ENCODE peak calls at places on chromosomes 1 and 21, in seven cellular contexts. N is mucosa of descending colon; Y is upper lobe of right lung; C is CD4-positive, CD25-positive, alpha-beta regulatory T cell; J is psoas muscle; Z is mammary epithelial cell; U is NT2/D1. M is an unnamed sample. For H3K9me3, the result is how much of the 10 kb centered on the place peaks cover.

GRCh38 chr1:208185801-208186201 is 58.4 kb downstream of the PLXNA2 start:
- DNase-seq in N (no peak), Y (no peak), C (no peak), J (no peak), Z (no peak), U (no peak), M (no peak)

GRCh38 chr21:38984982-38985422 is 179.3 kb downstream of the ETS2 start:
- DNase-seq in N (no peak), Y (no peak), C (no peak), J (no peak), Z (peak), U (no peak), M (no peak)

GRCh38 chr1:62343911-62344310 is 24.7 kb upstream of the KANK4 start:
- DNase-seq in N (no peak), Y (no peak), C (no peak), J (no peak), Z (no peak), U (no peak), M (no peak)

GRCh38 chr1:89627596-89627962 is 5.3 kb upstream of the LRRC8C start:
- DNase-seq in N (no peak), Y (no peak), C (no peak), J (no peak), Z (no peak), U (no peak), M (no peak)

GRCh38 chr1:110857964-110858948 is 14.7 kb upstream of the CD53 start:
- DNase-seq in N (no peak), Y (no peak), C (no peak), J (no peak), Z (peak), U (no peak), M (no peak)

GRCh38 chr1:37795340-37796110 is 1.9 kb downstream of the MANEAL start:
- DNase-seq in N (peak), Y (peak), C (no peak), J (peak), Z (peak), U (peak), M (peak)

GRCh38 chr1:204841798-204842197 is 28.9 kb upstream of the NFASC start:
- DNase-seq in N (peak), Y (no peak), C (no peak), J (no peak), Z (no peak), U (no peak), M (no peak)

GRCh38 chr1:43319766-43320165 is 17.9 kb upstream of the MPL start:
- DNase-seq in N (no peak), Y (no peak), C (no peak), J (no peak), Z (no peak), U (no peak), M (no peak)

GRCh38 chr1:183877321-183877720 is 72.4 kb downstream of the RGL1 start:
- DNase-seq in N (peak), Y (peak), C (no peak), J (peak), Z (no peak), U (no peak), M (no peak)

GRCh38 chr1:32494196-32494595 is 29.3 kb downstream of the ZBTB8B start:
- DNase-seq in N (no peak), Y (no peak), C (no peak), J (no peak), Z (peak), U (no peak), M (no peak)

GRCh38 chr21:45976666-45977335 is 4.8 kb upstream of the COL6A1 start:
- DNase-seq in N (no peak), Y (no peak), C (no peak), J (no peak), Z (no peak), U (no peak), M (no peak)

GRCh38 chr1:42639116-42639515 is 19.1 kb upstream of the PPIH start:
- DNase-seq in N (no peak), Y (no peak), C (no peak), J (no peak), Z (no peak), U (no peak), M (no peak)

GRCh38 chr1:230857077-230857476 is 11.2 kb downstream of the C1orf198 start:
- DNase-seq in N (no peak), Y (no peak), C (no peak), J (no peak), Z (no peak), U (no peak), M (no peak)

GRCh38 chr1:8137406-8138244 is 111.5 kb upstream of the ERRFI1 start:
- DNase-seq in N (no peak), Y (no peak), C (no peak), J (no peak), Z (peak), U (no peak), M (no peak)

GRCh38 chr1:40372658-40373322 is 737 bp upstream of the SMAP2 start:
- DNase-seq in N (no peak), Y (no peak), C (no peak), J (no peak), Z (no peak), U (no peak), M (no peak)

GRCh38 chr1:163090321-163090945 is 21.3 kb downstream of the RGS4 start:
- DNase-seq in N (no peak), Y (no peak), C (no peak), J (no peak), Z (peak), U (no peak), M (no peak)

DNA sequence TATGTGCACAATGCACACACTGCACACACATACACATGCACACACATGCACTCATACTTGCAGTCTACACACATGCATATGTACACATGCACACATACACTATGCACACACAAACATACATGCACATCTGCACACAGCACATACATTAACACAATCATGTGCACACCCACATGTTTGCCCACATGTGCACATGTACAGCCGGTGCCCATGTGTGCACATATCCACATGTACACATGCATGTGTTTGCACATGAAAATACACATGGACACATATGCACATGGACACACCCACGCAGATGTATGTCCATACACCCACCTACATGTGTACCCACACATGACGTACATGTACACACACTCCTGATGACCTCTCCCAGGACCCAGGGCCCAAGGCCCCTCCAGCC is 105.1 kb upstream of the ACTRT2 start:
- DNase-seq in N (no peak), Y (no peak), C (no peak), J (no peak), Z (no peak), U (no peak), M (no peak)
- H3K9me3 ChIP-seq in N (under half), Y (under half), C (under half), J (under half), Z (half or more), U (under half), M (under half)

DNA sequence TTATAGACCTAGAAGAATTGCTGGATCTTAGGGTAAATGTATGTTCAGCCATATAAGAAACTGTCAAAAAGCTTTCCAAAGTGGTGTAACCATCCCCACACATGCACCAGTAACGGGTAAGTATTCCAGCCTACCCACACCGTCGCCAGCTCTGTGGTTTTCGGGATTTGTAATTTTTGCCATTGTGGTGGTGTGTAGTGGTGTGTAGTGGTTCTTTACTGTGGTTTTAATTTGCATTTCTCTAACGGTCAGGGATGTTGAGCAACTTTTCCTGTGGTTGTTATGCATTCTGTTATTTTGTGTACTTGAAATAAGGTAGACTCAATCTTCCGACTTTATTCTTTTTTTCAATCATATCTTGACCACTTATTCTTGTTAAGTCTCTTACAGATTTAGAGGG is 342.4 kb upstream of the AJAP1 start:
- DNase-seq in N (no peak), Y (no peak), C (no peak), J (no peak), Z (no peak), U (no peak), M (no peak)
- H3K9me3 ChIP-seq in N (under half), Y (under half), C (under half), J (under half), Z (under half), U (under half), M (under half)

GRCh38 chr1:5796028-5796427 is 196.2 kb downstream of the NPHP4 start:
- DNase-seq in N (no peak), Y (no peak), C (no peak), J (no peak), Z (no peak), U (no peak), M (no peak)

GRCh38 chr1:5798904-5799303 is 193.3 kb downstream of the NPHP4 start:
- DNase-seq in N (no peak), Y (no peak), C (no peak), J (no peak), Z (no peak), U (no peak), M (no peak)

GRCh38 chr1:5794279-5794678 is 197.9 kb downstream of the NPHP4 start:
- DNase-seq in N (no peak), Y (no peak), C (no peak), J (no peak), Z (no peak), U (no peak), M (no peak)

GRCh38 chr1:5802606-5803005 is 189.6 kb downstream of the NPHP4 start:
- DNase-seq in N (no peak), Y (no peak), C (no peak), J (no peak), Z (no peak), U (no peak), M (no peak)

GRCh38 chr1:5798151-5798730 is 194.0 kb downstream of the NPHP4 start:
- DNase-seq in N (no peak), Y (no peak), C (no peak), J (no peak), Z (no peak), U (peak), M (no peak)
- H3K9me3 ChIP-seq in N (under half), Y (under half), C (under half), J (under half), Z (under half), U (under half), M (under half)

DNA sequence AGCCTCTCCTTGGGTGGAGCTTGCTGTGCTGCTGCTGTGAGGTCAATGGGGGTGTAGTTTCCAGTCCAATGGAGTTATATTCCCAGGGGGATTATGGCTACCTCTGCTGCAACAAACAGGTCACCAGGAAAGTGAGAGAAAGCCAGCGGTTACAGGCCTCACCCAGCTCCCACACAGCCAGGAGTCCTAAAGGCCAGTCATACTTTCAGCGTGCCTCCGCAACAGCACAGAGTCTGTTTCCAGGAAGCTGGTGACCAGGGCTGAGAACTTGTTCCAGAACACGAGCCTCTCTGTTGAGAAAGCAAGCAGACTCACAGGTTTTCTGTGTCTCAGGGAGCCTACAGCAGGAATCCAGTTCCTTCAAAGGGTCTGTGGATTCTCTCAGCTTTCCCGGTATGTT is 17.3 kb upstream of the OR2M5 start:
- DNase-seq in N (no peak), Y (no peak), C (no peak), J (no peak), Z (no peak), U (no peak), M (no peak)
- H3K9me3 ChIP-seq in N (under half), Y (under half), C (under half), J (under half), Z (under half), U (under half), M (under half)

DNA sequence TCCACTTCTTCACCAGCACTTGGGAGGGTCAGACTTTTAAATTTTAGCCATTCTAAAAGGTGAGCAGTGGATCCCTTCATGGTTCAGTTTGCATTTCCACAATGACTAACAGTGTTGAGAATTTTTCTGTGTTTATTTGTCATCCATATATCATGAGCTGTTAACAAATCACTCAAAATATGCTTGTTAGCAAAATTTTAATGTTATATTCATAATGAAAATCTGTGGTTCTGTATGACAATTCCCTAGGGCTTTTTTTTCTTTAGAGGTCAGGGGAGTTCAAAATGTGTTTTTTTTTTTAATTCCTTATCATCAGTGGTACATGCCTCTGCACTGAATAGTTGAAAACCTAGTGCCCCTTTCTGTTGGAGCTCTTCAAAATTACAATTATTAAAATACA is 682.2 kb upstream of the ADGRL2 start:
- DNase-seq in N (no peak), Y (no peak), C (no peak), J (no peak), Z (peak), U (no peak), M (no peak)
- H3K9me3 ChIP-seq in N (under half), Y (under half), C (under half), J (under half), Z (under half), U (under half), M (under half)

GRCh38 chr21:31012133-31013089 is 25.9 kb downstream of the KRTAP19-8 start:
- DNase-seq in N (no peak), Y (no peak), C (no peak), J (no peak), Z (no peak), U (no peak), M (no peak)

GRCh38 chr21:31008355-31008754 is 29.9 kb downstream of the KRTAP19-8 start:
- DNase-seq in N (no peak), Y (no peak), C (no peak), J (no peak), Z (peak), U (no peak), M (no peak)

DNA sequence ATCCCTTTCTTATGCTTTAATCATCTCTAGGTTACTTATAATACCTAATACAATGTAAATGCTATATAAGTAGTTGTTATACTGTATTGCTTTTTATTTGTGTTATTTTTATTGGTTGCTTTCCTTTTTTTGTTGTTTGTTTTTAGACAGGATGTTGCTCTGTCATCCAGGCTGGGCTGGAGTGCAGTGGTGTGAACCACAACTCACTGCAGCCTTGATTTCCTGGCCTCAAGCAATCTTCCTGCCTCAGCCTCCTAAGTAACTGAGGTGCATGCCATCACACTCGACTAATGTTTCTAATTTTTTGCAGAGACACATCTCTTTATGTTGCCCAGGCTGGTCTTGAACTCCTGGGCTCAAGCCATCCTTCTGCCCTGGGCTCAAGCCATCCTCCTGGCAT is 26.9 kb downstream of the KRTAP19-8 start:
- DNase-seq in N (no peak), Y (no peak), C (no peak), J (no peak), Z (no peak), U (no peak), M (no peak)
- H3K9me3 ChIP-seq in N (under half), Y (under half), C (under half), J (under half), Z (under half), U (under half), M (under half)

GRCh38 chr1:2864203-2864905 is 62.9 kb upstream of the TTC34 start:
- DNase-seq in N (no peak), Y (no peak), C (no peak), J (peak), Z (no peak), U (no peak), M (no peak)
- H3K9me3 ChIP-seq in N (under half), Y (under half), C (under half), J (under half), Z (under half), U (under half), M (under half)

DNA sequence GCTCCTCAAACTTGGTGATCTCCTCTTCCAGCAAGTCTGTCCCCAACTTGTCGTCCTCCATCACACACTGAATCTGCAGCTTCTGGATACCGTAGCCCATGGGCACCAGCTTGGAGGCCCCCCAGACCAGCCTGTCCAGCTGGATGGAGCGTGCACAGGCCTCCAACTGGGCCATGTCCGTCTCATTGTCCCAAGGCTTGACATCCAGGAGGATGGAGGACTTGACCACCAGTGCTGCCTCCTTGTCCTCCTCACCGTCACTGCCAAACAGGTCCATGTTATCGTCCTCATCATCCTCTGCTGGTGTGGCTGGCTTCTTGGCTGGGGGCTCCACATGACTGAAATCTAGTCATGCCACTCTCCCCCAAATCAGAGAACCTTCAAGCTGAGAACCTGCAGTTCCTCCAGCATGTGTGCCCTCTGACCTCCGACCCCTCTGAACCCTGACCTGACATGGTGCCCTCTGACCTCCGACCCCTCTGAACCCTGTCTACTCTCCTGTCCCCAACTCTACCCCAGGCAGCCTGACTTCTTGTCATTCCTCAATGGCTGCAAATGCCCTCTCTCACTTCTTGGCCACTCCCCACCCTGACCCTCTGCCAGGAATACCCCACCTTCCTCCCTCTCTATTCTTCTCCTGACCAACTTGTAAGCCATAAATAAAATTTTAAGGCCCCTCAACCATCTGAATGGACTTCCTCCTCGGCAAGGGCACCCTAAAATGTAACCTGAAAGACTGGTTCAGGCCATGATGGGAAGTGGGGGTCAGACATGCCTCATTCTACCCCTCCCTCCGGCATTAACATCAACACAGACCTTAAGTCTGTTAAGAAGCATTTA is 275.7 kb upstream of the C1orf174 start:
- DNase-seq in N (no peak), Y (peak), C (no peak), J (no peak), Z (no peak), U (peak), M (no peak)
- H3K9me3 ChIP-seq in N (under half), Y (under half), C (under half), J (under half), Z (under half), U (under half), M (under half)